ENCODE peak calls at places on chromosome 20, in ten cellular contexts. X is NCI-H748 treated with DMSO at 0.1 percent for 48 hours, Q is HuH-7.5, R is AG20443, N is occipital lobe, H is left ventricle myocardium superior, D is NCI-H1417, F is SK-N-MC, L is GM19239, W is T-helper 9 cell. J is an unnamed sample.

GRCh38 chr20:25321262-25321831 is 69.3 kb downstream of the ABHD12 start:
- DNase-seq in N (no peak), H (no peak), Q (no peak), F (no peak), R (no peak), X (no peak), D (no peak), L (no peak), W (no peak), J (no peak)

GRCh38 chr20:55888655-55889054 is 116.7 kb downstream of the CBLN4 start:
- DNase-seq in H (no peak), X (no peak), R (no peak), Q (no peak), D (no peak), L (no peak), W (no peak), F (no peak), N (no peak), J (no peak)

GRCh38 chr20:20204326-20204725 is 152.0 kb downstream of the CFAP61 start:
- DNase-seq in L (no peak), D (peak), Q (no peak), N (no peak), X (peak), W (no peak), R (no peak), H (no peak), F (no peak), J (peak)

GRCh38 chr20:17630806-17631195 is 51.2 kb downstream of the RRBP1 start:
- DNase-seq in W (no peak), F (no peak), X (no peak), N (no peak), L (no peak), R (no peak), D (no peak), H (no peak), Q (no peak), J (no peak)

GRCh38 chr20:577167-577791 is 32.8 kb downstream of the TCF15 start:
- DNase-seq in H (no peak), Q (no peak), R (no peak), N (no peak), W (no peak), D (peak), F (no peak), L (no peak), X (no peak), J (no peak)

GRCh38 chr20:2086177-2086979 is 15.2 kb upstream of the STK35 start:
- DNase-seq in F (no peak), W (no peak), L (no peak), R (peak), N (no peak), X (no peak), Q (no peak), H (no peak), D (no peak), J (no peak)

GRCh38 chr20:46206025-46206424 is 87.9 kb downstream of the CD40 start:
- DNase-seq in F (no peak), Q (no peak), D (no peak), H (no peak), N (no peak), X (no peak), L (no peak), R (peak), W (no peak), J (no peak)

GRCh38 chr20:35297153-35297552 is 4.9 kb upstream of the FAM83C start:
- DNase-seq in D (no peak), N (no peak), W (no peak), F (no peak), X (no peak), L (no peak), Q (no peak), R (peak), H (no peak), J (no peak)

GRCh38 chr20:57693670-57694329 is 16.0 kb downstream of the PMEPA1 start:
- DNase-seq in L (no peak), R (no peak), X (no peak), N (no peak), F (no peak), D (no peak), H (no peak), W (no peak), Q (no peak), J (no peak)

GRCh38 chr20:6966721-6967120 is 199.2 kb downstream of the BMP2 start:
- DNase-seq in Q (no peak), H (no peak), L (no peak), X (no peak), N (no peak), D (no peak), R (no peak), W (no peak), F (no peak), J (no peak)

GRCh38 chr20:31760457-31761240 is 21.6 kb downstream of the TPX2 start:
- DNase-seq in W (no peak), F (no peak), N (no peak), D (no peak), X (no peak), R (no peak), Q (no peak), H (no peak), L (no peak), J (no peak)

GRCh38 chr20:3374296-3374695 is 33.2 kb downstream of the DNAAF9 start:
- DNase-seq in R (no peak), H (no peak), Q (no peak), N (no peak), D (no peak), W (no peak), F (no peak), L (no peak), X (no peak), J (no peak)

GRCh38 chr20:2470051-2470431 is 548 bp downstream of the SNRPB start:
- DNase-seq in W (peak), X (peak), D (peak), R (peak), F (no peak), L (peak), Q (peak), N (peak), H (peak), J (peak)

GRCh38 chr20:46573788-46574581 is 23.5 kb upstream of the OCSTAMP start:
- DNase-seq in X (no peak), Q (no peak), W (no peak), D (no peak), H (no peak), R (no peak), L (no peak), F (no peak), N (no peak), J (no peak)

GRCh38 chr20:58584881-58585752 is 66.0 kb upstream of the STX16 start:
- DNase-seq in F (no peak), H (no peak), N (no peak), X (no peak), W (no peak), Q (no peak), D (no peak), L (no peak), R (no peak), J (no peak)

GRCh38 chr20:38805958-38806854 is 709 bp downstream of the PPP1R16B start:
- DNase-seq in F (no peak), D (peak), N (peak), R (peak), W (peak), H (peak), X (no peak), Q (peak), L (no peak), J (peak)

GRCh38 chr20:454951-455350 is 7.4 kb downstream of the TBC1D20 start:
- DNase-seq in X (no peak), N (no peak), F (no peak), W (no peak), L (no peak), Q (no peak), R (no peak), D (no peak), H (no peak), J (no peak)

GRCh38 chr20:50494428-50494827 is 15.8 kb upstream of the PTPN1 start:
- DNase-seq in F (no peak), H (no peak), Q (no peak), L (no peak), W (no peak), N (no peak), D (no peak), R (no peak), X (no peak), J (no peak)

GRCh38 chr20:6718660-6719059 is 48.8 kb upstream of the BMP2 start:
- DNase-seq in D (no peak), L (no peak), R (no peak), X (no peak), H (no peak), Q (no peak), F (no peak), W (no peak), N (no peak), J (no peak)

GRCh38 chr20:40758790-40759189 is 69.8 kb upstream of the MAFB start:
- DNase-seq in Q (no peak), D (no peak), N (no peak), F (no peak), H (no peak), R (no peak), W (no peak), X (no peak), L (no peak), J (no peak)

GRCh38 chr20:58256842-58257241 is 28.4 kb upstream of the ANKRD60 start:
- DNase-seq in X (no peak), N (no peak), F (no peak), R (no peak), D (no peak), L (no peak), W (no peak), Q (no peak), H (no peak), J (no peak)

GRCh38 chr20:7722564-7722963 is 217.7 kb downstream of the HAO1 start:
- DNase-seq in L (no peak), F (no peak), W (no peak), X (no peak), N (no peak), R (no peak), H (no peak), D (no peak), Q (no peak), J (no peak)

GRCh38 chr20:43007525-43007924 is 182.2 kb downstream of the PTPRT start:
- DNase-seq in L (no peak), D (no peak), X (no peak), H (no peak), N (no peak), W (no peak), Q (no peak), R (no peak), F (no peak), J (no peak)

GRCh38 chr20:56580226-56580625 is 47.2 kb downstream of the FAM209B start:
- DNase-seq in H (no peak), F (no peak), D (no peak), R (no peak), W (no peak), Q (no peak), L (no peak), N (no peak), X (no peak), J (no peak)

GRCh38 chr20:3551681-3552434 is 81.0 kb downstream of the ATRN start:
- DNase-seq in H (no peak), Q (no peak), D (no peak), R (no peak), N (no peak), X (no peak), F (no peak), L (no peak), W (no peak), J (no peak)

GRCh38 chr20:21156266-21156665 is 30.4 kb downstream of the KIZ start:
- DNase-seq in W (no peak), D (no peak), N (no peak), X (no peak), R (peak), H (no peak), F (no peak), L (no peak), Q (no peak), J (no peak)

GRCh38 chr20:49695830-49696229 is 17.8 kb downstream of the B4GALT5 start:
- DNase-seq in N (no peak), L (no peak), Q (no peak), D (no peak), W (no peak), F (no peak), X (no peak), R (no peak), H (no peak), J (no peak)

GRCh38 chr20:25233016-25233772 is 14.7 kb upstream of the PYGB start:
- DNase-seq in Q (peak), R (peak), F (no peak), L (no peak), W (no peak), N (no peak), H (peak), D (no peak), X (peak), J (peak)

GRCh38 chr20:15863735-15864134 is 709.5 kb downstream of the KIF16B start:
- DNase-seq in D (no peak), H (no peak), Q (no peak), X (no peak), R (no peak), W (no peak), N (no peak), L (no peak), F (no peak), J (no peak)

GRCh38 chr20:5033566-5033965 is 32.3 kb upstream of the SLC23A2 start:
- DNase-seq in W (no peak), L (no peak), N (no peak), D (no peak), X (no peak), Q (no peak), R (peak), H (no peak), F (no peak), J (no peak)

GRCh38 chr20:3932277-3933073 is 43.3 kb downstream of the PANK2 start:
- DNase-seq in F (no peak), W (no peak), R (peak), N (no peak), D (no peak), Q (no peak), L (peak), X (no peak), H (no peak), J (no peak)

GRCh38 chr20:4763261-4763660 is 41.6 kb downstream of the PRND start:
- DNase-seq in N (no peak), D (no peak), F (no peak), X (no peak), W (no peak), R (no peak), Q (no peak), H (no peak), L (no peak), J (no peak)

GRCh38 chr20:4972506-4973251 is 28.6 kb downstream of the SLC23A2 start:
- DNase-seq in F (no peak), Q (no peak), N (no peak), R (no peak), L (no peak), W (no peak), X (no peak), D (peak), H (no peak), J (no peak)

GRCh38 chr20:1417273-1417672 is 24.4 kb upstream of the FKBP1A start:
- DNase-seq in H (no peak), R (peak), L (no peak), N (no peak), Q (no peak), D (no peak), X (no peak), F (no peak), W (no peak), J (no peak)

GRCh38 chr20:1895674-1896496 is 678 bp downstream of the SIRPA start:
- DNase-seq in R (peak), D (peak), X (no peak), N (no peak), H (peak), Q (peak), L (no peak), W (no peak), F (no peak), J (no peak)